ENCODE peak calls at places on chromosomes 16 and 17, in four cellular contexts. U is fibroblast of lung, Q is A549, G is mesenchymal stem cell. W is an unnamed sample.

GRCh38 chr16:84136331-84137125 is 8.4 kb downstream of the HSDL1 start:
- DNase-seq in U (no peak), Q (no peak), G (no peak), W (no peak)

GRCh38 chr17:10754109-10754508 is 24.3 kb upstream of the TMEM220 start:
- DNase-seq in U (peak; percentile 16), Q (peak; percentile 72), G (no peak), W (no peak)

GRCh38 chr16:53743149-53743566 is 39.2 kb downstream of the FTO start:
- DNase-seq in U (peak; percentile 37), Q (no peak), G (peak; percentile 30), W (no peak)

GRCh38 chr16:16797239-16797638 is 418.3 kb downstream of the NPIPA7 start:
- DNase-seq in U (no peak), Q (no peak), G (no peak), W (no peak)

GRCh38 chr16:77457046-77457445 is 22.2 kb upstream of the ADAMTS18 start:
- DNase-seq in U (no peak), Q (no peak), G (no peak), W (no peak)

GRCh38 chr17:7916799-7917198 is 710 bp upstream of the RNF227 start:
- DNase-seq in U (no peak), Q (no peak), G (peak; percentile 2), W (peak; percentile 19)

GRCh38 chr16:6343157-6343556 is 989.5 kb upstream of the RBFOX1 start:
- DNase-seq in U (no peak), Q (no peak), G (no peak), W (no peak)

GRCh38 chr16:30628628-30629342 is 18.6 kb upstream of the ZNF689 start:
- DNase-seq in U (peak; percentile 81), Q (peak; percentile 73), G (peak; percentile 71), W (peak; percentile 88)

GRCh38 chr17:77366558-77367245 is 225.9 kb downstream of the SEC14L1 start:
- DNase-seq in U (peak; percentile 78), Q (no peak), G (peak; percentile 93), W (peak; percentile 79)

GRCh38 chr17:7496470-7497227 is 12.5 kb downstream of the POLR2A start:
- DNase-seq in U (no peak), Q (no peak), G (no peak), W (no peak)

GRCh38 chr16:85436636-85437160 is 176.4 kb upstream of the GSE1 start:
- DNase-seq in U (peak; percentile 68), Q (no peak), G (no peak), W (peak; percentile 86)

GRCh38 chr17:28812980-28813377 is 29.6 kb downstream of the FAM222B start:
- DNase-seq in U (no peak), Q (no peak), G (no peak), W (no peak)

GRCh38 chr17:58327363-58328194 is 1.0 kb downstream of the TSPOAP1 start:
- DNase-seq in U (no peak), Q (no peak), G (no peak), W (no peak)

GRCh38 chr16:86952769-86953168 is 364.4 kb downstream of the C16orf95 start:
- DNase-seq in U (peak; percentile 55), Q (no peak), G (peak; percentile 32), W (peak; percentile 16)

GRCh38 chr17:75876938-75877751 is 1.2 kb downstream of the TRIM47 start:
- DNase-seq in U (peak; percentile 94), Q (peak; percentile 85), G (peak; percentile 99), W (peak; percentile 99)

GRCh38 chr17:75877752-75878173 is 618 bp downstream of the TRIM47 start:
- DNase-seq in U (peak; percentile 57), Q (no peak), G (peak; percentile 82), W (peak; percentile 92)

GRCh38 chr17:75875940-75876189 is 2.5 kb downstream of the TRIM47 start:
- DNase-seq in U (no peak), Q (no peak), G (no peak), W (no peak)

GRCh38 chr17:75875182-75875939 is 3.0 kb downstream of the TRIM47 start:
- DNase-seq in U (no peak), Q (no peak), G (no peak), W (peak; percentile 88)

DNA sequence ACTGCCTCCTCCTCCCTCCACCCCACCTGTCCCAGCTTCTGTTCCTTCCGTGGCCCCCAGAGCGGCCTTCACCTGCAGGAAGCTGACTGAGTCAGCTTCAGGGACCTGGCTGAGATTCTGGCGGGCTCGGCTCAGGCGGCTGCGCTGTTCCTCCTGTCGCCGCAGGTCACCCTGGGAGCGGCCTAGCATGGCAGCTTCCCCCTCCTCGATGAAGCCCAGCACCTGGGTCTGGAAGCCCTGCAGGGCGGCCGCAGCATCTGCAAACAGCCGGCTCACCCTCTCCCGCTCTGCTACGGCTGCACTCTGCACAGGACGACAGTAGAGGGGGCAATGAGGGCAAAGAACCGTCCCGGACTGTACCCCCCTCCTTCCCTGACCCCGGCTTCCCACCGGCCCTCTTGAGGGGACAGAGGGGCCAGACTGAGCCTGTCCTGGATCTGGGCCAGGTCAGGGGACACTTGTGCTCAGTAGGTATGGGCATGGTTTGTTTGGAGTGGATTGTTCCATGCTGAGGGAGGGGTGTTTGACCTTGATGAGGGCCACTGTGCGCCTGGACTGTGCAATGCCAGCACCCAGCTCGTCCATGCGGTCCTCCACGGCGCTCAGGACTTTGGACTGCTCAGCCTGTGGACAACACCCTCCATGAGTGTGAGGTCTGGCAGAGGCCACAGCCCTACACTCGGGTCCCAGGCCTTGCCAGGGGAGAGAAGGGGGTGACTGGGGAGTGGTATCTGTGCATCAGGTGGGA is 2.0 kb downstream of the TRIM47 start:
- DNase-seq in U (no peak), Q (peak; percentile 74), G (peak; percentile 18), W (peak; percentile 83)
- H3K4me1 ChIP-seq in U (peaks cover 27% of the 10 kb centered on the region), Q (peaks cover 43% of the 10 kb centered on the region), G (peaks cover 51% of the 10 kb centered on the region), W (peaks cover 3% of the 10 kb centered on the region)

DNA sequence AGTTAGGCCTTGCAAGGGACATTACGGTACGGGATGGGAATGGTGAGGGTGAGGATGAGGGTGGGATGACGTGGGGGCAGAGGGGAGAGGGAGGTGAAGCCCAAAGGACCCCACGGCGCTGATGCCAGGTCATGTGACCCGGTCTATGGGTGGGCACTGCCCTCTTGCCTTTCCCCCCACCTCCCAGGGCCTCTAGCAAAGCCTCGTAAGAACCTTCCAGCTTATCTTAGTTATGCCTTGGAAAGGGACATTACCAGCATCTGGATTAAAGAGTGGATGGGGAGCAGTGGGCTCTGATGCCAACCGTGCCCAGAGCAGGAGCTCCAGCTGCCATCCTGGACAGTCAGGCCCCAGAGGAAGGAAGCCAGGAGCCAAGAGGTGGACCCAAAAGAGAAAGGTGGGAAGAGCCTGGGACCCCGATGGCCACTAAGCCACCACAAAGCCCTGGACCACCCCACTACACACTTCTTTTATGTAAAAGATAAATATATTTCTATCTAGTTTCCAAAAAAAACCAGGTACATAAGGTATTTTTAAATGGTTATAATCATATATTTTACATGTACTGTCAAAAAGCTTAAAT is 40.9 kb downstream of the TK2 start:
- DNase-seq in U (no peak), Q (no peak), G (no peak), W (peak; percentile 37)
- H3K4me1 ChIP-seq in U (peaks cover 29% of the 10 kb centered on the region), Q (peaks cover 78% of the 10 kb centered on the region), G (peaks cover 36% of the 10 kb centered on the region), W (peaks cover 6% of the 10 kb centered on the region)

GRCh38 chr17:59331129-59331928 is at the start of gene YPEL2:
- DNase-seq in U (peak; percentile 94), Q (peak; percentile 98), G (peak; percentile 96), W (peak; percentile 99)

GRCh38 chr17:59329558-59330313 is 1.7 kb upstream of the YPEL2 start:
- DNase-seq in U (peak; percentile 84), Q (peak; percentile 83), G (peak; percentile 90), W (peak; percentile 79)

GRCh38 chr17:59331929-59332889 is 754 bp downstream of the YPEL2 start:
- DNase-seq in U (no peak), Q (no peak), G (peak; percentile 34), W (peak; percentile 84)

GRCh38 chr17:59328534-59329095 is 2.8 kb upstream of the YPEL2 start:
- DNase-seq in U (no peak), Q (no peak), G (peak; percentile 38), W (no peak)

GRCh38 chr17:59330314-59330942 is 1.0 kb upstream of the YPEL2 start:
- DNase-seq in U (no peak), Q (peak; percentile 76), G (peak; percentile 54), W (peak; percentile 62)
- H3K4me1 ChIP-seq in U (peaks cover 6% of the 10 kb centered on the region), Q (peaks cover 40% of the 10 kb centered on the region), G (peaks cover 16% of the 10 kb centered on the region), W (peaks cover 6% of the 10 kb centered on the region)

GRCh38 chr17:76264755-76265623 is at the start of gene UBALD2:
- DNase-seq in U (peak; percentile 100), Q (peak; percentile 100), G (peak; percentile 100), W (peak; percentile 100)
- H3K4me1 ChIP-seq in U (peaks cover 14% of the 10 kb centered on the region), Q (peaks cover 25% of the 10 kb centered on the region), G (peaks cover 40% of the 10 kb centered on the region), W (no peaks in the 10 kb centered on the region)

GRCh38 chr16:89315791-89316581 is 98.5 kb downstream of the ZNF778 start:
- DNase-seq in U (peak; percentile 69), Q (no peak), G (peak; percentile 86), W (no peak)

GRCh38 chr16:89315271-89315670 is 97.8 kb downstream of the ZNF778 start:
- DNase-seq in U (no peak), Q (no peak), G (no peak), W (no peak)

GRCh38 chr16:89317729-89318429 is 100.4 kb downstream of the ZNF778 start:
- DNase-seq in U (no peak), Q (no peak), G (no peak), W (no peak)

GRCh38 chr16:89317101-89317671 is 99.7 kb downstream of the ZNF778 start:
- DNase-seq in U (no peak), Q (no peak), G (no peak), W (no peak)

DNA sequence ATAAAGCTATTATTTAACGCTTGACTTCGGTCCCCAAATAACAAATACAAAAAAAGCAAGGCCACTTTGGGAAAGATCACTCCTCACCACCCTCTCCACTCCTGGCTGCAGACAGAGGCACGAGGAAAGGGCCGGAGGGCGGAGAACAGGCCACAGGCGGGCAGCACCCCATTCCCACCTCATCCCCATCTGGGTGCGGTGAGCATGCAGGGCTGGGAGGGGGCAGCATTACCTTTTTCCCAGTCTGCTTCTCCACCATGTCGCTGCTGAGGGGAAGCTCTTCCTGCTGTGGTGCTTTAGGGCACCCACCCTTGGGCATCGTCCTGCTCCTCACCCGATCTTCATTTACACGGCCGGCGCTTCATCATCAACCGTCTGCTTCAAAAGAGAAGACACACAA is 99.2 kb downstream of the ZNF778 start:
- DNase-seq in U (no peak), Q (no peak), G (no peak), W (no peak)
- H3K4me1 ChIP-seq in U (peaks cover 45% of the 10 kb centered on the region), Q (peaks cover 82% of the 10 kb centered on the region), G (peaks cover 73% of the 10 kb centered on the region), W (peaks cover 2% of the 10 kb centered on the region)

GRCh38 chr17:79322216-79323123 is 247.8 kb downstream of the ENGASE start:
- DNase-seq in U (no peak), Q (no peak), G (no peak), W (peak; percentile 63)

GRCh38 chr17:79316805-79317204 is 242.2 kb downstream of the ENGASE start:
- DNase-seq in U (no peak), Q (no peak), G (no peak), W (no peak)

GRCh38 chr17:79323556-79323955 is 248.9 kb downstream of the ENGASE start:
- DNase-seq in U (no peak), Q (no peak), G (no peak), W (peak; percentile 27)

GRCh38 chr17:79317916-79318315 is 243.3 kb downstream of the ENGASE start:
- DNase-seq in U (no peak), Q (no peak), G (no peak), W (no peak)

GRCh38 chr17:79320331-79320730 is 245.7 kb downstream of the ENGASE start:
- DNase-seq in U (no peak), Q (no peak), G (no peak), W (no peak)
- H3K4me1 ChIP-seq in U (no peaks in the 10 kb centered on the region), Q (no peaks in the 10 kb centered on the region), G (no peaks in the 10 kb centered on the region), W (no peaks in the 10 kb centered on the region)

W was measured in aorta.